ENCODE peak calls at places on chromosomes 4 and X, in ten cellular contexts. X, A, O, V, L, S, N, G, I and M are unnamed samples.

GRCh38 chr4:92012899-92013867 is 290.6 kb upstream of the GRID2 start:
- DNase-seq in X (peak; percentile 1), A (no peak), O (peak; percentile 0), V (peak; percentile 65), L (no peak), S (peak; percentile 41), N (no peak), G (no peak), I (no peak), M (no peak)

GRCh38 chr4:74157116-74157742 is 689 bp upstream of the MTHFD2L start:
- DNase-seq in X (no peak), A (no peak), O (peak; percentile 6), V (no peak), L (no peak), S (no peak), N (no peak), G (no peak), I (peak; percentile 54), M (peak; percentile 15)

GRCh38 chrX:154409222-154409871 is at the start of gene DNASE1L1:
- DNase-seq in X (peak; percentile 74), A (peak; percentile 80), O (peak; percentile 91), V (peak; percentile 82), L (peak; percentile 71), S (peak; percentile 83), N (peak; percentile 90), G (peak; percentile 96), I (peak; percentile 78), M (peak; percentile 70)

GRCh38 chrX:108453841-108454240 is 14.2 kb downstream of the COL4A5 start:
- DNase-seq in X (no peak), A (no peak), O (no peak), V (no peak), L (no peak), S (no peak), N (no peak), G (no peak), I (no peak), M (no peak)

GRCh38 chrX:18899796-18900380 is 84.0 kb downstream of the PHKA2 start:
- DNase-seq in X (no peak), A (no peak), O (peak; percentile 58), V (peak; percentile 44), L (no peak), S (no peak), N (no peak), G (no peak), I (peak; percentile 23), M (no peak)

GRCh38 chrX:826026-826425 is 195.4 kb downstream of the SHOX start:
- DNase-seq in X (no peak), A (no peak), O (no peak), V (no peak), L (no peak), S (no peak), N (no peak), G (no peak), I (no peak), M (no peak)

GRCh38 chrX:110317079-110317819 is 636 bp downstream of the AMMECR1 start:
- DNase-seq in X (peak; percentile 51), A (no peak), O (peak; percentile 2), V (peak; percentile 43), L (peak; percentile 18), S (peak; percentile 31), N (peak; percentile 72), G (no peak), I (no peak), M (peak; percentile 18)

GRCh38 chr4:175511861-175512260 is 300.2 kb downstream of the GPM6A start:
- DNase-seq in X (no peak), A (no peak), O (no peak), V (no peak), L (no peak), S (no peak), N (no peak), G (no peak), I (no peak), M (no peak)

GRCh38 chr4:6200922-6201362 is 593 bp upstream of the JAKMIP1 start:
- DNase-seq in X (no peak), A (no peak), O (no peak), V (no peak), L (no peak), S (no peak), N (no peak), G (no peak), I (no peak), M (no peak)

DNA sequence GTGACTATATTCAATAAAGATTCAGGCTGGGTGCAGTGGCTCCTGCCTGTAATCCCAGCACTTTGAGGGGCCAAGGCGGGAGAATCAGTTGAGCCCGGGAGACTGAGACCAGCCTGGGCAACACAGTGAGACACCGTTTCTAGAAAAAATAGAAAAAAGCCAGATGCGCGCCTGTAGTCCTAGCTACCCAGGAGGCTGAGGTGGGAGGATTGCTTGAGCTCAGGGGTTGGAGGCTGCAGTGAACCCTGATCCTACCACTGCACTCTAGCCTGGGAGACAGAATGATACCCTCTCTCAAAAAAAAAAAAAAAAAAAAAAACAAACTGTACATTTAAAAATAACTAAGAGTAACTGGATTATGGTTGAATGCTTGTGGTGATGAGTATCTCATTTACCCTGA is 1.1 kb downstream of the NUDT6 start:
- DNase-seq in X (no peak), A (no peak), O (no peak), V (no peak), L (no peak), S (no peak), N (no peak), G (no peak), I (no peak), M (no peak)
- H3K27ac ChIP-seq in X (no peak overlapping the region), A (peak overlapping the region; percentile 85), O (peak overlapping the region; percentile 89), V (no peak overlapping the region), L (peak overlapping the region; percentile 91), S (no peak overlapping the region), N (no peak overlapping the region), G (no peak overlapping the region), I (no peak overlapping the region), M (no peak overlapping the region)

DNA sequence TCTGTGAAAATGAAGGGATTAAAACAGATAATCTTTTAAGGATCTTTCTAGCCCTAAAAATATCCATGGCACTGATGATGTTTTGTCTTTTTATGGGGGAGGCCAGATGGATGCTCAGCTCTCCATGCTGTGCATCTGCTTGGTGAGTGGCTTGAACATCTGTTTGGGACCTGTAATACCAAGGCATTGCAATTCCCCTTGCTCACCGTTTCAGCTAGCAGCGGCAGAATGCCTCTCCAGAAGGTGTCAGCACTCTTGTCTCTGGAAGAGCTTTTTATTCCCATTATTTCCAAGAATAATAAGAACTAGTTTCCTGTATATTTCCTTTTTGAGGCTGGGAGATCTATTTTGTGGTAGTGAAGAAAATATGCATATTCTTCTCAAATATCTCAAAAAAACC is 151.9 kb upstream of the ANK2 start:
- DNase-seq in X (peak; percentile 8), A (no peak), O (peak; percentile 19), V (peak; percentile 60), L (no peak), S (no peak), N (no peak), G (no peak), I (no peak), M (no peak)
- TF ChIP-seq CTCF in X (no peak), A (peak; percentile 12), O (no peak), V (peak; percentile 30), L (no peak), S (no peak), N (no peak), G (no peak), I (no peak), M (no peak)

GRCh38 chr4:38621004-38621684 is 42.9 kb upstream of the KLF3 start:
- DNase-seq in X (no peak), A (peak; percentile 43), O (peak; percentile 87), V (no peak), L (no peak), S (peak; percentile 76), N (no peak), G (no peak), I (peak; percentile 97), M (peak; percentile 84)
- H3K27ac ChIP-seq in X (no peak overlapping the region), A (peak overlapping the region; percentile 89), O (peak overlapping the region; percentile 63), V (no peak overlapping the region), L (no peak overlapping the region), S (peak overlapping the region; percentile 15), N (peak overlapping the region; percentile 90), G (no peak overlapping the region), I (no peak overlapping the region), M (peak overlapping the region; percentile 88)

DNA sequence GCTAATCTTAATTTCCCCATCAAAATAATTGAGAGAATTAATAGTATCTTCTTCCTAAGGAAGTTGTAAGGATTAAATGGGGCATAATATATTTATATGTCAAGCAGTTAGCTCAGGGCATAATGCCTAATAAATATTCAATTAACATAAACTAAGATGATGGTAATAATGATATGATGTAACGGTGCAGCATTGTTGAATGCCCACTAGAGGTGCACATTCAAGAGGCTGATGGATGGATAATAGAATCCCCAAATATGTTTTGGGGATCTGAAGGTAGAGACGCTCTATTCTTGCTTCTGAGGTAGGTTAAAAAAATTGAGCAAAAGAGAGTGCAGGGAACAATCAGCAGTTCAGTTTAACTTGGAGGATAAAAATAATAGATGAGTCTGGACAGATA is 37.1 kb downstream of the ATOH1 start:
- DNase-seq in X (no peak), A (no peak), O (no peak), V (no peak), L (no peak), S (no peak), N (no peak), G (no peak), I (no peak), M (no peak)
- TF ChIP-seq CTCF in X (no peak), A (no peak), O (no peak), V (peak; percentile 36), L (no peak), S (no peak), N (no peak), G (no peak), I (peak; percentile 6), M (no peak)

GRCh38 chr4:52554606-52555355 is 104.3 kb downstream of the USP46 start:
- DNase-seq in X (no peak), A (no peak), O (no peak), V (peak; percentile 21), L (no peak), S (no peak), N (no peak), G (no peak), I (no peak), M (no peak)
- H3K27ac ChIP-seq in X (no peak overlapping the region), A (no peak overlapping the region), O (no peak overlapping the region), V (peak overlapping the region; percentile 57), L (no peak overlapping the region), S (no peak overlapping the region), N (no peak overlapping the region), G (no peak overlapping the region), I (no peak overlapping the region), M (no peak overlapping the region)

GRCh38 chrX:150150081-150150779 is 211.9 kb upstream of the EOLA2 start:
- DNase-seq in X (no peak), A (no peak), O (no peak), V (no peak), L (no peak), S (no peak), N (no peak), G (peak; percentile 58), I (no peak), M (no peak)

GRCh38 chrX:150150780-150151125 is 212.4 kb upstream of the MAMLD1 start:
- DNase-seq in X (no peak), A (no peak), O (no peak), V (no peak), L (no peak), S (no peak), N (no peak), G (no peak), I (no peak), M (no peak)

GRCh38 chrX:150148749-150149672 is 210.7 kb upstream of the EOLA2 start:
- DNase-seq in X (no peak), A (no peak), O (no peak), V (no peak), L (no peak), S (no peak), N (no peak), G (peak; percentile 35), I (no peak), M (no peak)

GRCh38 chrX:150143721-150144440 is 205.6 kb upstream of the EOLA2 start:
- DNase-seq in X (no peak), A (no peak), O (no peak), V (no peak), L (no peak), S (no peak), N (no peak), G (no peak), I (no peak), M (no peak)

GRCh38 chrX:150146271-150146888 is 208.1 kb upstream of the EOLA2 start:
- DNase-seq in X (no peak), A (no peak), O (no peak), V (no peak), L (no peak), S (peak; percentile 22), N (no peak), G (no peak), I (no peak), M (no peak)
- TF ChIP-seq CTCF in X (no peak), A (no peak), O (no peak), V (no peak), L (no peak), S (no peak), N (no peak), G (no peak), I (no peak), M (no peak)